ENCODE peak calls at places on chromosomes 11 and 22, in eight cellular contexts. L is cardiac fibroblast, V is astrocyte of the spinal cord, P is bronchial epithelial cell, H is T follicular helper cell, D is GM03348, X is colonic mucosa, N is endothelial cell. E is an unnamed sample.

GRCh38 chr11:16184588-16184987 is 171.8 kb downstream of the SOX6 start:
- DNase-seq in L (peak; percentile 76), V (peak; percentile 81), P (peak; percentile 89), H (no peak), D (no peak), X (peak; percentile 27), N (no peak), E (peak; percentile 22)

GRCh38 chr22:18060646-18061620 is 16.9 kb upstream of the PEX26 start:
- DNase-seq in L (peak; percentile 63), V (peak; percentile 19), P (peak; percentile 91), H (no peak), D (peak; percentile 59), X (peak; percentile 50), N (no peak), E (peak; percentile 62)

GRCh38 chr11:126194121-126194543 is 17.3 kb downstream of the RPUSD4 start:
- DNase-seq in L (peak; percentile 65), V (peak; percentile 45), P (peak; percentile 45), H (peak; percentile 12), D (peak; percentile 79), X (peak; percentile 46), N (peak; percentile 43), E (peak; percentile 70)

GRCh38 chr11:73530109-73530508 is 67.8 kb downstream of the FAM168A start:
- DNase-seq in L (no peak), V (no peak), P (no peak), H (no peak), D (no peak), X (peak; percentile 34), N (peak; percentile 7), E (no peak)

GRCh38 chr11:58622344-58622743 is at the start of gene CNTF:
- DNase-seq in L (peak; percentile 28), V (peak; percentile 22), P (no peak), H (no peak), D (peak; percentile 18), X (no peak), N (no peak), E (peak; percentile 26)

GRCh38 chr22:44802071-44802700 is 49.8 kb downstream of the ARHGAP8 start:
- DNase-seq in L (no peak), V (no peak), P (no peak), H (no peak), D (no peak), X (no peak), N (no peak), E (no peak)

GRCh38 chr11:100991541-100991940 is 138.1 kb downstream of the PGR start:
- DNase-seq in L (no peak), V (no peak), P (peak; percentile 75), H (no peak), D (no peak), X (no peak), N (no peak), E (no peak)

GRCh38 chr11:126113963-126114362 is 51.3 kb upstream of the CDON start:
- DNase-seq in L (no peak), V (no peak), P (no peak), H (no peak), D (no peak), X (no peak), N (no peak), E (no peak)

GRCh38 chr11:77542296-77542695 is 47.5 kb upstream of the AQP11 start:
- DNase-seq in L (peak; percentile 62), V (peak; percentile 37), P (peak; percentile 10), H (no peak), D (peak; percentile 73), X (no peak), N (no peak), E (peak; percentile 69)

GRCh38 chr22:24376002-24376401 is 51.4 kb upstream of the ADORA2A start:
- DNase-seq in L (no peak), V (no peak), P (no peak), H (no peak), D (no peak), X (no peak), N (no peak), E (no peak)

GRCh38 chr22:41966607-41967240 is 2.5 kb upstream of the SEPTIN3 start:
- DNase-seq in L (peak; percentile 95), V (peak; percentile 85), P (peak; percentile 82), H (no peak), D (peak; percentile 88), X (peak; percentile 49), N (peak; percentile 35), E (peak; percentile 90)

GRCh38 chr22:21819183-21819770 is 48.2 kb downstream of the MAPK1 start:
- DNase-seq in L (no peak), V (no peak), P (no peak), H (no peak), D (no peak), X (no peak), N (no peak), E (no peak)

GRCh38 chr11:46338988-46339666 is 8.1 kb upstream of the DGKZ start:
- DNase-seq in L (no peak), V (no peak), P (no peak), H (no peak), D (no peak), X (no peak), N (no peak), E (no peak)

GRCh38 chr22:22759371-22759770 is 115.0 kb downstream of the GGTLC2 start:
- DNase-seq in L (no peak), V (no peak), P (no peak), H (no peak), D (no peak), X (no peak), N (no peak), E (no peak)

GRCh38 chr22:28014141-28015055 is 95.3 kb upstream of the PITPNB start:
- DNase-seq in L (no peak), V (no peak), P (no peak), H (no peak), D (no peak), X (no peak), N (no peak), E (no peak)

GRCh38 chr22:18906896-18907295 is 776 bp downstream of the DGCR6 start:
- DNase-seq in L (no peak), V (no peak), P (no peak), H (no peak), D (no peak), X (no peak), N (no peak), E (no peak)